ENCODE peak calls at places on chromosomes 6 and 20, in six cellular contexts. E is CD8-positive, alpha-beta T cell; P is pancreas; Q is RWPE1; X is cardiac muscle cell; Z is fibroblast of lung. C is an unnamed sample.

GRCh38 chr6:14585689-14586088 is 468.1 kb downstream of the CD83 start:
- DNase-seq in P (no peak), Q (no peak), E (no peak), X (no peak), Z (no peak), C (no peak)

GRCh38 chr20:58565461-58566175 is 50.4 kb upstream of the APCDD1L start:
- DNase-seq in X (no peak), P (no peak), Q (no peak), E (no peak), Z (no peak), C (no peak)

GRCh38 chr20:25623736-25624499 is at the start of gene NANP:
- DNase-seq in Z (peak), X (peak), E (peak), Q (peak), P (peak), C (peak)

GRCh38 chr6:168093634-168094033 is 14.6 kb upstream of the FRMD1 start:
- DNase-seq in Q (no peak), Z (no peak), X (no peak), E (no peak), P (no peak), C (no peak)

GRCh38 chr6:80425089-80425823 is 318.8 kb downstream of the BCKDHB start:
- DNase-seq in Q (no peak), Z (peak), P (no peak), X (no peak), E (no peak), C (no peak)

GRCh38 chr6:51166914-51167313 is 348.2 kb downstream of the TFAP2B start:
- DNase-seq in Z (no peak), X (no peak), Q (no peak), P (no peak), E (no peak), C (no peak)

GRCh38 chr6:14165091-14165490 is 47.5 kb downstream of the CD83 start:
- DNase-seq in X (no peak), Q (peak), P (no peak), E (no peak), Z (peak), C (no peak)

GRCh38 chr20:23165307-23165750 is 79.2 kb upstream of the CD93 start:
- DNase-seq in Z (no peak), P (no peak), X (peak), Q (no peak), E (no peak), C (no peak)

GRCh38 chr20:46331612-46332361 is 23.5 kb upstream of the CDH22 start:
- DNase-seq in E (no peak), P (no peak), X (no peak), Q (no peak), Z (no peak), C (no peak)

GRCh38 chr6:149895702-149896310 is 2.1 kb downstream of the RAET1E start:
- DNase-seq in E (peak), P (no peak), Z (peak), Q (no peak), X (no peak), C (no peak)

GRCh38 chr6:105137388-105137787 is 42.4 kb downstream of the POPDC3 start:
- DNase-seq in P (no peak), E (no peak), Z (peak), X (peak), Q (no peak), C (no peak)

GRCh38 chr6:26172496-26172958 is 85.3 kb downstream of the HFE start:
- DNase-seq in E (peak), P (no peak), Q (no peak), Z (peak), X (peak), C (no peak)

GRCh38 chr6:108622601-108623335 is 62.1 kb downstream of the FOXO3 start:
- DNase-seq in Z (peak), X (no peak), P (no peak), Q (peak), E (no peak), C (no peak)

GRCh38 chr6:39925931-39926290 is 8.4 kb downstream of the MOCS1 start:
- DNase-seq in Q (no peak), X (no peak), P (no peak), E (no peak), Z (no peak), C (no peak)

GRCh38 chr6:157559201-157559756 is 178.3 kb downstream of the ZDHHC14 start:
- DNase-seq in Z (no peak), P (no peak), E (no peak), Q (no peak), X (no peak), C (no peak)

GRCh38 chr6:34992353-34992752 is 103.3 kb downstream of the ANKS1A start:
- DNase-seq in E (no peak), Z (no peak), Q (peak), X (no peak), P (no peak), C (no peak)

GRCh38 chr6:9540534-9541126 is 874.2 kb downstream of the TFAP2A start:
- DNase-seq in Q (peak), Z (peak), X (peak), E (no peak), P (no peak), C (no peak)

DNA sequence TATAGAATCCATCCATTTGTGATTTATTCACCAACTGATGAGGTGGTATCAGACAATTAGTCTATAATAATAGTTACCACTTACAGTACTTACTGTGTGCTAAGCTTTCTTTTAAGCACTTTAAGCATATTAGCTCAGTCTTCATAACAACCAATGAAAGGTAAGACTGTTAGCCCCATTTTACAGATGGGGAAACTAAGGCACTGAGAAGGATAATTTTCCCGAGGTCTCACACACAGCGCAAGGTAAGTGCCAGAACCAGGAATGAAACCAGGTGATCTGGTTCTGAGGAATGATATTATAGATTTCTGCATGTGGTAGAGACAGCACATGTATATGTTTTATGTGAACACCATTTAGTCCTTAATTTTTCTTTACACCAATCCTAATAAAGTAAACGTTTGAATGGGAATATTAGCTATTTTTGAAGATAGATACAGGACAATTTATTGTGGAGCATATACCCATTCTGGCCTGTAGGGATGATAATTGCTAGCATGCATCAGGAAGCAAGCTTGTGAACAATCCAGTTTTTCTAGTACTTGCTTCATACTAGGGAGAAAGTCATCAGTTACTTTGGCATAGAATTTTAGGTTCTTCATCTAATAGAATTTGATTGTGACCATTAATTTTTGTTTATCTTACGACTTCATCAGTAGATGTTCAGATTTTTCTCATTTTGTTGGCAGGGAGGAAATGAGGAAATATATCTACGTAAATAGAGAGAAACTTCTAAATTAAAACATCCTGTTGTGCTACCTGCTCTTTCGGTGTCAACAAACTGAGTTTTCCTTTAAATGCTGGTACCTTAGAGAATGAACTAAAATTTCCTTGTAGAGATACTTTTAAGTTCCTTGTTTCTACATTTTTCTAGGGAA is 3.0 kb downstream of the YWHAB start:
- DNase-seq in P (no peak), Z (no peak), X (no peak), Q (peak), E (no peak), C (no peak)
- TF ChIP-seq CTCF in P (no peak), Z (peak), X (peak), Q (peak), E (peak), C (peak)

DNA sequence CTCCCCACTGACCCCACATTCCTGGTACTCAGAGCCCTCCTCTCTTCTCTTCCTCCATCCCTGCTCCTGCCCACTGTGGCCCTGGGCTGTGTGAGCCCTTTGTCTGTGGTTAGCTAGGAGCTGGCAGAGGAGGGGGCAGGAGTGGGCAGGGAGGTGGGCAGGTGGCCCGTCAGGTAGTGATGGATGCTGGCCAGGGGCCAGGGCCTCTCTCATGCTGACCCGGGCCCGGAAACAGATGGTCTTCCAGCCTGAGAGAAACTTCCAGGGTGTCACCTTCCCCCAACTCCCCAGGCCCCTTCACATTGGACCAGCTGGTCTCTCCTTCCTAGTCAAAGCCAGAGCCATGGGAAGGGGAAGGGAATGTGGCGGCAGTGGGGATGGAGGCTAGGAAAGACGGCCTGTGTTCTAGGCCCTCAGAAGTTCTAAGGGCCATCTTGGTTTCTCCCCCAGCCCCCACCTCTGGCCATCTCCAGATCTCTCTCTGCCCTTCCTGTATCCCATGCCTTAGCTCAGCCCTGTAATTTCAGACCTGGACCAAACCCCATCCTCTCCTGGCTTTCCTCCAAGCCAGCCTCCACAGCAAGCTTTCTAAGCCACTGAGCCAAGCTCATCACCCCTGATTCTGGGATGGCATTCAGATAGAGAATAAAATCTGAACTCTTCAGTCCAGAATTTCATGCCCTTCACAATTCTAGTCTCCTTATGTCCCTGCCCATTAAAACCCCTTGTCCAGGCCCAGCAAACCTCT is 19.1 kb upstream of the CCM2L start:
- DNase-seq in P (no peak), Z (no peak), X (no peak), E (no peak), Q (no peak), C (no peak)
- TF ChIP-seq CTCF in P (no peak), Z (no peak), X (no peak), E (no peak), Q (no peak), C (no peak)

DNA sequence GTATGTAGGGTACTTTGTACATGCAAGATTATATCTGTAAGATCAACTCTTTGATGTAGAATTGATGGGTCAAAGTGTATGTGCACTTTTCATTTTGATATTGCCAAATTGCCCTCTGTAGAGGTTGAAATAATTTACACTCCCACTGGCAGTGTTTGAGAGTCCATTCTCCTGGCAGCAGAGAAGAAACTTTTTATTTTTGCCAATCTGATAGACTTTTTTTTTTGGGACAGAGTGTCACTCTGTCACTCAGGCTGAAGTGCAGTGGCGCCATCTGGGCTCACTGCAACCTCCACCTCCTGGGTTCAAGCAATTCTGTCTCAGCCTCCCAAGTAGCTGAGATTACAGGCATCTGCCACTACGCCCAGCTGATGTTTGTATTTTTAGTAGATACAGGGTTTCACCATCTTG is 199.2 kb downstream of the ZFAND3 start:
- DNase-seq in Z (no peak), X (no peak), E (no peak), P (no peak), Q (no peak), C (no peak)
- TF ChIP-seq CTCF in Z (no peak), X (no peak), E (no peak), P (no peak), Q (no peak), C (no peak)

GRCh38 chr6:161838306-161839035 is 564.6 kb upstream of the AGPAT4 start:
- DNase-seq in X (peak), Z (no peak), E (no peak), Q (no peak), P (no peak), C (no peak)

GRCh38 chr6:161837854-161838253 is 564.0 kb upstream of the AGPAT4 start:
- DNase-seq in Q (no peak), P (no peak), X (no peak), E (no peak), Z (peak), C (no peak)

GRCh38 chr6:161835426-161836029 is 561.7 kb upstream of the AGPAT4 start:
- DNase-seq in E (no peak), Q (no peak), X (no peak), P (no peak), Z (peak), C (no peak)

GRCh38 chr6:161837449-161837735 is 563.5 kb upstream of the AGPAT4 start:
- DNase-seq in E (no peak), P (no peak), X (no peak), Q (no peak), Z (no peak), C (no peak)

DNA sequence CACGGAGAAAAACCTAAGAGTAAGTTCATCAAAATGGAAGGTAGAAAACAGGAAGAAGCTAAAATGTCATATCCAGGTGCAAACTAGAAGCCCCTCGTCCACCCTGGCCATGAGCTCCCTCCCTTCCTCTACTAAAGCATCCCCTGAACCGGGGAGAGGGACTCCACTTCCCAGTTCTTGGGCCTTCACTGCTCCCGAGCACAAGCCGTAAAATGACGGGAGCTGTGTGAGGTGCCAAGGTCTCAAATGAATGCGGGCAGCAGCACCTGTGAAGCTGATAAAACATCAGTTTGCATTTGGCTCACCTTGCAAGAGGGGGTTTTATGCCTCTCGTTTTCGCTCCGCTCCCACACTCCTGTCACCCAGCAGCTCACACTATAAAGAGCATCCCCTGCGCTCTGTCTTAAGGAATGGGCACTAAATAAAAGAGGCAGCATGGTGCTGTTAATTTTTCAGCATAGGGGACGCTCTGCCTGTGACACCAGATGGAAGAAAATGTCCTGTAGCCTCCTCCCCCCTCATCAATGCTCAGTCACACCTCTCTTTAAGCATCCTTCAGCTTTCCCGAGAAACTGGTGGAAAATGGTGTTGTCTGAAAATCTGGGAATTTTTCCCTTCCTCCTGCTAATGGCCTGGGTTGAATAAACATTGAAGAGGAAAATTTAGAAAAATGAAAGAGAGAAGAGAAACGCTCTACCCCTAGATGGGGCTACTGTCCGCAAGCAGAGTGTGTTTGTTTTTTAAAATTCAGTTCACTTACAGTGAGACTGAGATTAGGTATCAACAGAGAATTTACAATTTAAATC is 563.0 kb upstream of the AGPAT4 start:
- DNase-seq in P (no peak), Z (peak), X (peak), E (no peak), Q (no peak), C (no peak)
- TF ChIP-seq CTCF in P (peak), Z (peak), X (peak), E (no peak), Q (no peak), C (no peak)